ENCODE peak calls at places on chromosomes 12 and 14, in five cellular contexts. One of them, this sample, is unnamed.
A peak's percentile ranks its signal among the peaks of the same experiment; 100 is the strongest.

GRCh38 chr14:90060312-90060964 is 1.4 kb upstream of the KCNK13 start:
- DNase-seq in lung: no peak
- DNase-seq in epithelial cell of esophagus: peak; percentile 75
- DNase-seq in H1: peak; percentile 44
- DNase-seq in tibial artery: no peak
- DNase-seq in this sample: peak; percentile 47

GRCh38 chr12:99386907-99387306 is 260.6 kb upstream of the GARIN6 start:
- DNase-seq in lung: no peak
- DNase-seq in epithelial cell of esophagus: peak; percentile 55
- DNase-seq in H1: no peak
- DNase-seq in tibial artery: no peak
- DNase-seq in this sample: peak; percentile 29

GRCh38 chr12:56723352-56723751 is 1.7 kb downstream of the NACA start:
- DNase-seq in lung: no peak
- DNase-seq in epithelial cell of esophagus: no peak
- DNase-seq in H1: no peak
- DNase-seq in tibial artery: no peak
- DNase-seq in this sample: no peak

GRCh38 chr14:64465208-64465821 is at the start of gene AKAP5:
- DNase-seq in lung: peak; percentile 46
- DNase-seq in epithelial cell of esophagus: peak; percentile 31
- DNase-seq in H1: peak; percentile 50
- DNase-seq in tibial artery: peak; percentile 76
- DNase-seq in this sample: no peak

GRCh38 chr14:75811862-75812505 is 150.9 kb downstream of the TTLL5 start:
- DNase-seq in lung: no peak
- DNase-seq in epithelial cell of esophagus: no peak
- DNase-seq in H1: no peak
- DNase-seq in tibial artery: no peak
- DNase-seq in this sample: no peak

GRCh38 chr14:20167091-20167490 is 23.6 kb upstream of the OR11G2 start:
- DNase-seq in lung: no peak
- DNase-seq in epithelial cell of esophagus: no peak
- DNase-seq in H1: no peak
- DNase-seq in tibial artery: no peak
- DNase-seq in this sample: no peak

GRCh38 chr12:124296916-124297351 is 2.0 kb downstream of the RFLNA start:
- DNase-seq in lung: no peak
- DNase-seq in epithelial cell of esophagus: no peak
- DNase-seq in H1: no peak
- DNase-seq in tibial artery: no peak
- DNase-seq in this sample: no peak

GRCh38 chr14:35215110-35215872 is 76.9 kb upstream of the PSMA6 start:
- DNase-seq in lung: no peak
- DNase-seq in epithelial cell of esophagus: peak; percentile 64
- DNase-seq in H1: no peak
- DNase-seq in tibial artery: no peak
- DNase-seq in this sample: peak; percentile 84

GRCh38 chr14:30064454-30064853 is 136.8 kb upstream of the PRKD1 start:
- DNase-seq in lung: no peak
- DNase-seq in epithelial cell of esophagus: no peak
- DNase-seq in H1: no peak
- DNase-seq in tibial artery: no peak
- DNase-seq in this sample: peak; percentile 6

GRCh38 chr12:67441736-67442346 is 172.7 kb downstream of the CAND1 start:
- DNase-seq in lung: peak; percentile 81
- DNase-seq in epithelial cell of esophagus: peak; percentile 81
- DNase-seq in H1: peak; percentile 41
- DNase-seq in tibial artery: peak; percentile 91
- DNase-seq in this sample: peak; percentile 83

GRCh38 chr12:97716356-97716755 is 253.8 kb downstream of the RMST start:
- DNase-seq in lung: no peak
- DNase-seq in epithelial cell of esophagus: peak; percentile 22
- DNase-seq in H1: peak; percentile 13
- DNase-seq in tibial artery: no peak
- DNase-seq in this sample: peak; percentile 20

GRCh38 chr12:89051065-89051677 is 301.1 kb downstream of the DUSP6 start:
- DNase-seq in lung: peak; percentile 33
- DNase-seq in epithelial cell of esophagus: peak; percentile 80
- DNase-seq in H1: no peak
- DNase-seq in tibial artery: no peak
- DNase-seq in this sample: peak; percentile 89

GRCh38 chr14:64646103-64646502 is 58.1 kb upstream of the PLEKHG3 start:
- DNase-seq in lung: no peak
- DNase-seq in epithelial cell of esophagus: no peak
- DNase-seq in H1: no peak
- DNase-seq in tibial artery: no peak
- DNase-seq in this sample: peak; percentile 81

GRCh38 chr12:116609236-116609635 is 50.1 kb downstream of the MAP1LC3B2 start:
- DNase-seq in lung: no peak
- DNase-seq in epithelial cell of esophagus: no peak
- DNase-seq in H1: no peak
- DNase-seq in tibial artery: no peak
- DNase-seq in this sample: no peak

GRCh38 chr12:95790025-95790911 is at the start of gene NTN4:
- DNase-seq in lung: peak; percentile 55
- DNase-seq in epithelial cell of esophagus: peak; percentile 50
- DNase-seq in H1: no peak
- DNase-seq in tibial artery: peak; percentile 74
- DNase-seq in this sample: no peak

GRCh38 chr12:571795-572531 is 91.3 kb downstream of the NINJ2 start:
- DNase-seq in lung: no peak
- DNase-seq in epithelial cell of esophagus: peak; percentile 32
- DNase-seq in H1: no peak
- DNase-seq in tibial artery: peak; percentile 84
- DNase-seq in this sample: no peak

GRCh38 chr14:102929349-102930137 is 7.1 kb downstream of the AMN start:
- DNase-seq in lung: no peak
- DNase-seq in epithelial cell of esophagus: no peak
- DNase-seq in H1: no peak
- DNase-seq in tibial artery: no peak
- DNase-seq in this sample: no peak

GRCh38 chr12:131818821-131819585 is 9.2 kb upstream of the MMP17 start:
- DNase-seq in lung: no peak
- DNase-seq in epithelial cell of esophagus: no peak
- DNase-seq in H1: no peak
- DNase-seq in tibial artery: no peak
- DNase-seq in this sample: no peak

GRCh38 chr14:43687866-43688265 is 819.2 kb downstream of the FSCB start:
- DNase-seq in lung: no peak
- DNase-seq in epithelial cell of esophagus: peak; percentile 48
- DNase-seq in H1: no peak
- DNase-seq in tibial artery: no peak
- DNase-seq in this sample: peak; percentile 77

GRCh38 chr12:24226745-24227350 is 277.4 kb upstream of the SOX5 start:
- DNase-seq in lung: peak; percentile 35
- DNase-seq in epithelial cell of esophagus: peak; percentile 89
- DNase-seq in H1: no peak
- DNase-seq in tibial artery: peak; percentile 76
- DNase-seq in this sample: peak; percentile 91

GRCh38 chr12:41983394-41983793 is 161.3 kb downstream of the GXYLT1 start:
- DNase-seq in lung: no peak
- DNase-seq in epithelial cell of esophagus: no peak
- DNase-seq in H1: no peak
- DNase-seq in tibial artery: no peak
- DNase-seq in this sample: no peak

GRCh38 chr14:103057028-103057371 is 349 bp downstream of the CDC42BPB start:
- DNase-seq in lung: no peak
- DNase-seq in epithelial cell of esophagus: no peak
- DNase-seq in H1: no peak
- DNase-seq in tibial artery: peak; percentile 69
- DNase-seq in this sample: peak; percentile 22

GRCh38 chr12:95608252-95609033 is 57.2 kb upstream of the USP44 start:
- DNase-seq in lung: peak; percentile 75
- DNase-seq in epithelial cell of esophagus: peak; percentile 89
- DNase-seq in H1: peak; percentile 56
- DNase-seq in tibial artery: peak; percentile 81
- DNase-seq in this sample: peak; percentile 54

GRCh38 chr12:120012067-120012621 is 23.1 kb downstream of the BICDL1 start:
- DNase-seq in lung: no peak
- DNase-seq in epithelial cell of esophagus: peak; percentile 24
- DNase-seq in H1: no peak
- DNase-seq in tibial artery: no peak
- DNase-seq in this sample: peak; percentile 11

GRCh38 chr14:54737132-54737711 is 165.4 kb downstream of the GCH1 start:
- DNase-seq in lung: no peak
- DNase-seq in epithelial cell of esophagus: peak; percentile 44
- DNase-seq in H1: no peak
- DNase-seq in tibial artery: no peak
- DNase-seq in this sample: peak; percentile 60

GRCh38 chr12:117580718-117581062 is 219.3 kb upstream of the NOS1 start:
- DNase-seq in lung: no peak
- DNase-seq in epithelial cell of esophagus: no peak
- DNase-seq in H1: peak; percentile 77
- DNase-seq in tibial artery: peak; percentile 79
- DNase-seq in this sample: no peak

GRCh38 chr12:115691123-115691522 is 586.4 kb downstream of the MED13L start:
- DNase-seq in lung: no peak
- DNase-seq in epithelial cell of esophagus: no peak
- DNase-seq in H1: no peak
- DNase-seq in tibial artery: no peak
- DNase-seq in this sample: no peak

GRCh38 chr12:132523576-132524331 is 33.8 kb downstream of the FBRSL1 start:
- DNase-seq in lung: peak; percentile 62
- DNase-seq in epithelial cell of esophagus: peak; percentile 48
- DNase-seq in H1: no peak
- DNase-seq in tibial artery: no peak
- DNase-seq in this sample: peak; percentile 53

DNA sequence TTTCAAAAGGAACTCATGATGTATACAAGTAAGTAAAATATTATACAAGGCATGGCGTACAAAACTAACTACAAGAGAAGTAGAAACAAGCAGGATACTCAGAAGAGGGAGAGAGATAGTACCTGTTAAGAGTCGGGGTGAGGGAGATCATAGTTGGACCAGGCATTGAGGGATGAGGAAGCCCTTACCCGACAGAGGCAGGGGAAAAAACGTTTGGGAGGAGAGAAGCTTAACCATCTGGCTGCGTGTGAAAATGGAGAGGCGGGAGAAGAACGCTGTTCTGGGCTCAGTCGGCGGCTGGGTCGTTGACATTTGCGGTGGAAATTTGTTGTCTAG is 575 bp upstream of the FMNL3 start:
- DNase-seq in lung: no peak
- DNase-seq in epithelial cell of esophagus: no peak
- DNase-seq in H1: no peak
- DNase-seq in tibial artery: no peak
- DNase-seq in this sample: no peak
- TF ChIP-seq CTCF in lung: no peak
- TF ChIP-seq CTCF in epithelial cell of esophagus: no peak
- TF ChIP-seq CTCF in H1: no peak
- TF ChIP-seq CTCF in tibial artery: no peak
- TF ChIP-seq CTCF in this sample: no peak

DNA sequence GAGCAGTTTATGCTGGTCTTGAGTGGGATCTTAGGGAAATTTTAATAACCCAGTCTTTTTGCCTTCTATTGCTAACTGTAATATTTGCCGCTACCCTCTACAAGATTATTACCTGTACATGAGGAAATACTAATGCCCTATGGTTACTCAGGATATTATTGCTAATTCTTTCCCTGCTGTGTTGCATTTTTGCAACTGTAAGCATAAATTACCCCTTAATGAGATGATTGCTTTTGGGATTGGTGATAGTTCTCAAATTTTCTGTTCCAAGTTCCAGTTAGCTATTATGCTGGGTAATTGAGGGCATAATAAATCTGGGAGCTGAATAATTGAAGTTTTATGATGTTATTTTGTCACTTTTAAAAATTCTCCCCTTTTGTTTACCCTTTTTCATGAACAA is 22.0 kb downstream of the ATF7IP start:
- DNase-seq in lung: no peak
- DNase-seq in epithelial cell of esophagus: no peak
- DNase-seq in H1: no peak
- DNase-seq in tibial artery: no peak
- DNase-seq in this sample: no peak
- H3K4me3 ChIP-seq in lung: no peak overlapping the region
- H3K4me3 ChIP-seq in epithelial cell of esophagus: no peak overlapping the region
- H3K4me3 ChIP-seq in H1: no peak overlapping the region
- H3K4me3 ChIP-seq in tibial artery: no peak overlapping the region
- H3K4me3 ChIP-seq in this sample: no peak overlapping the region

GRCh38 chr12:110995016-110995415 is 74.6 kb upstream of the MYL2 start:
- DNase-seq in lung: no peak
- DNase-seq in epithelial cell of esophagus: no peak
- DNase-seq in H1: no peak
- DNase-seq in tibial artery: no peak
- DNase-seq in this sample: no peak
- TF ChIP-seq CTCF in lung: no peak
- TF ChIP-seq CTCF in epithelial cell of esophagus: no peak
- TF ChIP-seq CTCF in H1: no peak
- TF ChIP-seq CTCF in tibial artery: no peak
- TF ChIP-seq CTCF in this sample: no peak

GRCh38 chr12:6968426-6968825 is 2.0 kb downstream of the PHB2 start:
- DNase-seq in lung: no peak
- DNase-seq in epithelial cell of esophagus: no peak
- DNase-seq in H1: no peak
- DNase-seq in tibial artery: no peak
- DNase-seq in this sample: no peak
- H3K4me3 ChIP-seq in lung: no peak overlapping the region
- H3K4me3 ChIP-seq in epithelial cell of esophagus: no peak overlapping the region
- H3K4me3 ChIP-seq in H1: no peak overlapping the region
- H3K4me3 ChIP-seq in tibial artery: no peak overlapping the region
- H3K4me3 ChIP-seq in this sample: peak overlapping the region; percentile 10

GRCh38 chr14:100271247-100271939 is 32.4 kb downstream of the YY1 start:
- DNase-seq in lung: peak; percentile 71
- DNase-seq in epithelial cell of esophagus: peak; percentile 58
- DNase-seq in H1: no peak
- DNase-seq in tibial artery: no peak
- DNase-seq in this sample: peak; percentile 40
- TF ChIP-seq CTCF in lung: peak; percentile 32
- TF ChIP-seq CTCF in epithelial cell of esophagus: peak; percentile 61
- TF ChIP-seq CTCF in H1: peak; percentile 17
- TF ChIP-seq CTCF in tibial artery: no peak
- TF ChIP-seq CTCF in this sample: peak; percentile 35

DNA sequence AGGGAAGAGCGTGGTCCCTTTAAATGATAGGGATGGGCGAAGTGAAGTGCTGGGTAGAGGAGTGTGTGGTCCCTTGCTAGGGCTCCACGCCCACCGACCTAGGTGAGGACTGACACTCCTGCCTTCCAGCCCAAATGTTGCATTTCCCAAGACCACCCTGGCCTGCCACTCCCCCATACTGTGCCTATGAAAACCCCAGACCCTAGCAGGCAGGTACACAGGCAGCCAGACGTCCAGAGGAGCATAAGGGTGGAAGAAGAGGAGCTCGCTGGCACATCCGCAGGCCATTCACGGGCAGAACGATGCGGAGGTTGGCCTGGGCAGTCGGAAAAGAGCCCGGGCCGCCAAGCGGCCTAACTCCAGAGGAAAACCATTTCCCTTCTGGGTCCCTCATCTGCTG is 817 bp upstream of the IPO8 start:
- DNase-seq in lung: no peak
- DNase-seq in epithelial cell of esophagus: no peak
- DNase-seq in H1: no peak
- DNase-seq in tibial artery: no peak
- DNase-seq in this sample: no peak
- H3K4me3 ChIP-seq in lung: no peak overlapping the region
- H3K4me3 ChIP-seq in epithelial cell of esophagus: peak overlapping the region; percentile 95
- H3K4me3 ChIP-seq in H1: peak overlapping the region; percentile 92
- H3K4me3 ChIP-seq in tibial artery: peak overlapping the region; percentile 82
- H3K4me3 ChIP-seq in this sample: peak overlapping the region; percentile 98

GRCh38 chr12:39839072-39839471 is 219.5 kb upstream of the ABCD2 start:
- DNase-seq in lung: no peak
- DNase-seq in epithelial cell of esophagus: no peak
- DNase-seq in H1: no peak
- DNase-seq in tibial artery: no peak
- DNase-seq in this sample: no peak
- TF ChIP-seq CTCF in lung: no peak
- TF ChIP-seq CTCF in epithelial cell of esophagus: no peak
- TF ChIP-seq CTCF in H1: no peak
- TF ChIP-seq CTCF in tibial artery: no peak
- TF ChIP-seq CTCF in this sample: no peak